ENCODE peak calls at places on chromosomes 7 and 10, in four cellular contexts. One of them, this sample, is unnamed.

GRCh38 chr10:112195224-112195623 is 11.7 kb upstream of the GPAM start:
- DNase-seq in GM12878: no peak
- DNase-seq in neural progenitor cell: no peak
- DNase-seq in fibroblast of lung: no peak
- DNase-seq in this sample: no peak

GRCh38 chr10:37865957-37866671 is 8.7 kb upstream of the ZNF248 start:
- DNase-seq in GM12878: no peak
- DNase-seq in neural progenitor cell: no peak
- DNase-seq in fibroblast of lung: no peak
- DNase-seq in this sample: no peak

GRCh38 chr10:3702056-3702546 is 82.9 kb downstream of the KLF6 start:
- DNase-seq in GM12878: no peak
- DNase-seq in neural progenitor cell: no peak
- DNase-seq in fibroblast of lung: no peak
- DNase-seq in this sample: no peak

GRCh38 chr10:83991986-83992753 is 147.1 kb upstream of the GHITM start:
- DNase-seq in GM12878: peak
- DNase-seq in neural progenitor cell: peak
- DNase-seq in fibroblast of lung: no peak
- DNase-seq in this sample: no peak

GRCh38 chr10:11898372-11899066 is 75.4 kb downstream of the PROSER2 start:
- DNase-seq in GM12878: no peak
- DNase-seq in neural progenitor cell: no peak
- DNase-seq in fibroblast of lung: peak
- DNase-seq in this sample: no peak

GRCh38 chr7:34612671-34613070 is 45.3 kb upstream of the NPSR1 start:
- DNase-seq in GM12878: no peak
- DNase-seq in neural progenitor cell: peak
- DNase-seq in fibroblast of lung: no peak
- DNase-seq in this sample: peak

GRCh38 chr10:122044713-122045112 is 55.8 kb downstream of the TACC2 start:
- DNase-seq in GM12878: no peak
- DNase-seq in neural progenitor cell: peak
- DNase-seq in fibroblast of lung: peak
- DNase-seq in this sample: peak

GRCh38 chr10:104327745-104328635 is 10.3 kb downstream of the ITPRIP start:
- DNase-seq in GM12878: no peak
- DNase-seq in neural progenitor cell: peak
- DNase-seq in fibroblast of lung: peak
- DNase-seq in this sample: peak

GRCh38 chr10:71156436-71156835 is 55.9 kb upstream of the UNC5B start:
- DNase-seq in GM12878: no peak
- DNase-seq in neural progenitor cell: no peak
- DNase-seq in fibroblast of lung: no peak
- DNase-seq in this sample: peak

GRCh38 chr10:35545878-35546631 is 59.1 kb upstream of the GJD4 start:
- DNase-seq in GM12878: no peak
- DNase-seq in neural progenitor cell: no peak
- DNase-seq in fibroblast of lung: peak
- DNase-seq in this sample: peak

GRCh38 chr7:114979388-114979787 is 57.5 kb downstream of the MDFIC start:
- DNase-seq in GM12878: no peak
- DNase-seq in neural progenitor cell: no peak
- DNase-seq in fibroblast of lung: peak
- DNase-seq in this sample: peak

GRCh38 chr10:30804478-30805055 is 175.0 kb upstream of the LYZL2 start:
- DNase-seq in GM12878: no peak
- DNase-seq in neural progenitor cell: no peak
- DNase-seq in fibroblast of lung: peak
- DNase-seq in this sample: peak

GRCh38 chr7:149856583-149856982 is 17.2 kb upstream of the ATP6V0E2 start:
- DNase-seq in GM12878: no peak
- DNase-seq in neural progenitor cell: no peak
- DNase-seq in fibroblast of lung: no peak
- DNase-seq in this sample: no peak

GRCh38 chr10:23253780-23254179 is 61.7 kb downstream of the PTF1A start:
- DNase-seq in GM12878: no peak
- DNase-seq in neural progenitor cell: no peak
- DNase-seq in fibroblast of lung: no peak
- DNase-seq in this sample: no peak

GRCh38 chr7:28792858-28793257 is 165.3 kb downstream of the TRIL start:
- DNase-seq in GM12878: no peak
- DNase-seq in neural progenitor cell: no peak
- DNase-seq in fibroblast of lung: no peak
- DNase-seq in this sample: no peak

GRCh38 chr7:140425718-140426117 is 21.9 kb downstream of the RAB19 start:
- DNase-seq in GM12878: no peak
- DNase-seq in neural progenitor cell: no peak
- DNase-seq in fibroblast of lung: no peak
- DNase-seq in this sample: no peak

GRCh38 chr10:61313460-61313859 is 139.7 kb downstream of the TMEM26 start:
- DNase-seq in GM12878: no peak
- DNase-seq in neural progenitor cell: no peak
- DNase-seq in fibroblast of lung: peak
- DNase-seq in this sample: peak

GRCh38 chr10:103203466-103203865 is 10.4 kb upstream of the NT5C2 start:
- DNase-seq in GM12878: no peak
- DNase-seq in neural progenitor cell: no peak
- DNase-seq in fibroblast of lung: no peak
- DNase-seq in this sample: no peak

GRCh38 chr10:75399461-75400162 is 2.0 kb downstream of the ZNF503 start:
- DNase-seq in GM12878: no peak
- DNase-seq in neural progenitor cell: peak
- DNase-seq in fibroblast of lung: peak
- DNase-seq in this sample: peak

GRCh38 chr10:62652564-62652963 is 152.0 kb upstream of the ADO start:
- DNase-seq in GM12878: no peak
- DNase-seq in neural progenitor cell: no peak
- DNase-seq in fibroblast of lung: no peak
- DNase-seq in this sample: no peak

GRCh38 chr7:73308074-73308664 is 457 bp downstream of the NSUN5 start:
- DNase-seq in GM12878: no peak
- DNase-seq in neural progenitor cell: peak
- DNase-seq in fibroblast of lung: no peak
- DNase-seq in this sample: no peak

GRCh38 chr7:76202666-76203030 is 952 bp downstream of the SRRM3 start:
- DNase-seq in GM12878: no peak
- DNase-seq in neural progenitor cell: peak
- DNase-seq in fibroblast of lung: no peak
- DNase-seq in this sample: no peak

GRCh38 chr7:130491841-130492518 is at the start of gene MEST:
- DNase-seq in GM12878: no peak
- DNase-seq in neural progenitor cell: peak
- DNase-seq in fibroblast of lung: peak
- DNase-seq in this sample: peak

GRCh38 chr7:28815369-28815927 is 142.7 kb downstream of the TRIL start:
- DNase-seq in GM12878: peak
- DNase-seq in neural progenitor cell: no peak
- DNase-seq in fibroblast of lung: peak
- DNase-seq in this sample: no peak

GRCh38 chr10:36802523-36803153 is 322.8 kb upstream of the ANKRD30A start:
- DNase-seq in GM12878: no peak
- DNase-seq in neural progenitor cell: no peak
- DNase-seq in fibroblast of lung: peak
- DNase-seq in this sample: no peak

GRCh38 chr10:71073451-71074175 is 138.8 kb upstream of the UNC5B start:
- DNase-seq in GM12878: no peak
- DNase-seq in neural progenitor cell: no peak
- DNase-seq in fibroblast of lung: no peak
- DNase-seq in this sample: no peak

GRCh38 chr7:47239927-47240570 is 341.9 kb downstream of the TNS3 start:
- DNase-seq in GM12878: no peak
- DNase-seq in neural progenitor cell: no peak
- DNase-seq in fibroblast of lung: no peak
- DNase-seq in this sample: no peak

GRCh38 chr10:6089334-6090219 is 743 bp downstream of the RBM17 start:
- DNase-seq in GM12878: no peak
- DNase-seq in neural progenitor cell: peak
- DNase-seq in fibroblast of lung: no peak
- DNase-seq in this sample: peak

GRCh38 chr10:35451103-35452016 is 115.1 kb downstream of the CCNY start:
- DNase-seq in GM12878: peak
- DNase-seq in neural progenitor cell: no peak
- DNase-seq in fibroblast of lung: peak
- DNase-seq in this sample: no peak

GRCh38 chr10:101124933-101125332 is 6.2 kb upstream of the TLX1 start:
- DNase-seq in GM12878: no peak
- DNase-seq in neural progenitor cell: no peak
- DNase-seq in fibroblast of lung: no peak
- DNase-seq in this sample: no peak

GRCh38 chr7:23012797-23013714 is 874 bp downstream of the HYCC1 start:
- DNase-seq in GM12878: no peak
- DNase-seq in neural progenitor cell: peak
- DNase-seq in fibroblast of lung: no peak
- DNase-seq in this sample: no peak

GRCh38 chr7:99806839-99807478 is 20.9 kb upstream of the CYP3A43 start:
- DNase-seq in GM12878: no peak
- DNase-seq in neural progenitor cell: no peak
- DNase-seq in fibroblast of lung: no peak
- DNase-seq in this sample: no peak

GRCh38 chr10:128626397-128627060 is 500.3 kb upstream of the MKI67 start:
- DNase-seq in GM12878: no peak
- DNase-seq in neural progenitor cell: peak
- DNase-seq in fibroblast of lung: no peak
- DNase-seq in this sample: no peak

GRCh38 chr7:27101188-27101905 is 1.1 kb downstream of the HOXA2 start:
- DNase-seq in GM12878: no peak
- DNase-seq in neural progenitor cell: peak
- DNase-seq in fibroblast of lung: peak
- DNase-seq in this sample: peak

GRCh38 chr7:55550010-55550409 is 22.3 kb downstream of the VOPP1 start:
- DNase-seq in GM12878: no peak
- DNase-seq in neural progenitor cell: no peak
- DNase-seq in fibroblast of lung: no peak
- DNase-seq in this sample: no peak

GRCh38 chr10:44853148-44853734 is 57.9 kb upstream of the TMEM72 start:
- DNase-seq in GM12878: no peak
- DNase-seq in neural progenitor cell: no peak
- DNase-seq in fibroblast of lung: peak
- DNase-seq in this sample: no peak

GRCh38 chr7:1725766-1726630 is 55.9 kb downstream of the ELFN1 start:
- DNase-seq in GM12878: no peak
- DNase-seq in neural progenitor cell: no peak
- DNase-seq in fibroblast of lung: no peak
- DNase-seq in this sample: no peak

GRCh38 chr7:156515911-156516790 is 124.4 kb upstream of the RNF32 start:
- DNase-seq in GM12878: no peak
- DNase-seq in neural progenitor cell: no peak
- DNase-seq in fibroblast of lung: no peak
- DNase-seq in this sample: no peak

GRCh38 chr7:158816271-158816670 is 13.0 kb downstream of the ESYT2 start:
- DNase-seq in GM12878: no peak
- DNase-seq in neural progenitor cell: no peak
- DNase-seq in fibroblast of lung: no peak
- DNase-seq in this sample: no peak
- TF ChIP-seq EZH2 in GM12878: no peak
- TF ChIP-seq EZH2 in neural progenitor cell: no peak
- TF ChIP-seq EZH2 in fibroblast of lung: no peak
- TF ChIP-seq EZH2 in this sample: no peak

DNA sequence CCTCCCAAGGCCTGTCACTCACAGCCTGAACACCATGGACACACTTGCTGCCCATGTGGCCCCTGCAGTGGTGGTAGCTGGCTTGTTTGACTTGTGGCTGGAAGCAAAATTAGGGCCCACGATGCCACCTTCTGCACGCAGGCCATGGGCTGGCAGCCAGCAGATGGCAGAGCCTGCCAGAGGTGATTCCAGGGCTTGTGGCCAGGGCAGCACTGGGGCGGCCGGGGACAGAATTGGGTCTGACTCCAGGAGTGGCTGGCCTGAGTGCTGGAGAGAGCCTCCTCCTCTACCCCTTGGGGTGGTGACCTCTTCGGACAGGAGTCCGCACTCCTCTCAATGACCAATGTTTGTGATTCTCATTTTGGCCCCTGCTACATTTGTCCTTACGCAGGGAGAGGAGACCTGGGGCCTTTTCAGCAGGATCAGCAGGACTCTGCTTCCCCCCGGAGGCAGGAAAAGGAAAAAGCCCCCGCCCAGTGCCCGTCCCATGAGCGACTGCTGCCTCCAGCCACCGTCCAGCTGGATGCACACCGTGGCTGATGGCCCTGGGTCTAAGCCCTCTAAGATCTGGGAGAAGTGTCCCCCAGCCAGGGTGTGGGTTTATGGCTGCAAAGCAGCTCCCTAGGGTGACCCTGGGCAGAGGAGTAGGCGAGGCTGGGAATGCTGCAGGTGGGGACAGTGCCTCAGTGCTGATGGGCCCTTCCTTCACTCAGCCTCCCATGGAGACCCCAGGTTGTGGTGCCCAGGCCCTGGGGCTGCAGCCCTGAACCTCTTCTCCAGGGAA is 26.5 kb downstream of the DNAJB12 start:
- DNase-seq in GM12878: no peak
- DNase-seq in neural progenitor cell: peak
- DNase-seq in fibroblast of lung: peak
- DNase-seq in this sample: no peak
- H3K4me3 ChIP-seq in GM12878: no peak
- H3K4me3 ChIP-seq in neural progenitor cell: no peak
- H3K4me3 ChIP-seq in fibroblast of lung: no peak
- H3K4me3 ChIP-seq in this sample: no peak

GRCh38 chr10:123200510-123200909 is 46.3 kb downstream of the BUB3 start:
- DNase-seq in GM12878: no peak
- DNase-seq in neural progenitor cell: no peak
- DNase-seq in fibroblast of lung: no peak
- DNase-seq in this sample: no peak
- TF ChIP-seq EZH2 in GM12878: no peak
- TF ChIP-seq EZH2 in neural progenitor cell: no peak
- TF ChIP-seq EZH2 in fibroblast of lung: no peak
- TF ChIP-seq EZH2 in this sample: no peak

DNA sequence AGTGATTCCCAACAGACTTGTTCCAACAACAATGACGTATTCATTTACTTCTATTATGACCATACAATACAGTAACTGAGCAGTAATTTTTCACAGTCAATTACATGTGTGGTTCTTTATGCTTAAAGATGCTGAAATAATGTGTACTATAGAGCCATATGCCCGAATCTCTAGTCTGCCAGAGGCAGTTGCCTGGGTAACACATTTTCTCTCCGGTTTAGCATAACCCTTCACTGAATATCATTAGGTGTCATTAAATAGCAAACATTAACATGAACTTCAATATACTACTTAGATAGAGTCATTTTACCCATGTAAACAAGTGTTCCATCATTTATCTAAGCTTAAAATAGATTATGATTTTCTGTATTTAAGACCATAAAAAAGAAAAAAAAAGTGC is 74.9 kb downstream of the SLC25A13 start:
- DNase-seq in GM12878: no peak
- DNase-seq in neural progenitor cell: no peak
- DNase-seq in fibroblast of lung: no peak
- DNase-seq in this sample: no peak
- H3K4me3 ChIP-seq in GM12878: no peak
- H3K4me3 ChIP-seq in neural progenitor cell: no peak
- H3K4me3 ChIP-seq in fibroblast of lung: no peak
- H3K4me3 ChIP-seq in this sample: no peak

This sample was measured in astrocyte.